ENCODE peak calls at places on chromosome 1, in seven cellular contexts. V is SK-N-SH, B is GM12878, Z is K562, M is HepG2, R is H1, I is HCT116. P is an unnamed sample.
A peak's percentile ranks its signal among the peaks of the same experiment; 100 is the strongest.

GRCh38 chr1:176719478-176719877 is 256.5 kb downstream of the PAPPA2 start:
- DNase-seq in V (no peak), B (no peak), Z (no peak), M (no peak), R (no peak), I (no peak), P (no peak)

GRCh38 chr1:94648225-94649007 is 106.9 kb upstream of the F3 start:
- DNase-seq in V (no peak), B (no peak), Z (peak; percentile 21), M (no peak), R (peak; percentile 29), I (no peak), P (no peak)

GRCh38 chr1:27481994-27482620 is 7.9 kb downstream of the WASF2 start:
- DNase-seq in V (no peak), B (no peak), Z (no peak), M (no peak), R (no peak), I (no peak), P (no peak)

GRCh38 chr1:78651247-78651646 is 1.6 kb downstream of the IFI44 start:
- DNase-seq in V (no peak), B (no peak), Z (no peak), M (no peak), R (no peak), I (no peak), P (no peak)

GRCh38 chr1:56389813-56390539 is 189.4 kb downstream of the PLPP3 start:
- DNase-seq in V (peak; percentile 32), B (no peak), Z (no peak), M (no peak), R (peak; percentile 76), I (no peak), P (peak; percentile 3)

GRCh38 chr1:42379794-42380616 is 587 bp upstream of the RIMKLA start:
- DNase-seq in V (no peak), B (no peak), Z (peak; percentile 43), M (peak; percentile 15), R (peak; percentile 83), I (no peak), P (peak; percentile 41)

GRCh38 chr1:109898842-109899241 is 11.8 kb upstream of the CSF1 start:
- DNase-seq in V (no peak), B (no peak), Z (no peak), M (no peak), R (no peak), I (no peak), P (no peak)

GRCh38 chr1:43711524-43712386 is 4.4 kb downstream of the ST3GAL3 start:
- DNase-seq in V (no peak), B (no peak), Z (no peak), M (no peak), R (no peak), I (no peak), P (no peak)

GRCh38 chr1:211621471-211622198 is 42.7 kb upstream of the SLC30A1 start:
- DNase-seq in V (no peak), B (no peak), Z (no peak), M (no peak), R (no peak), I (no peak), P (no peak)

GRCh38 chr1:26833432-26834405 is 7.2 kb downstream of the ZDHHC18 start:
- DNase-seq in V (no peak), B (peak; percentile 88), Z (no peak), M (no peak), R (no peak), I (no peak), P (no peak)

GRCh38 chr1:22841754-22842370 is 130.8 kb downstream of the LACTBL1 start:
- DNase-seq in V (no peak), B (no peak), Z (no peak), M (no peak), R (no peak), I (no peak), P (no peak)

GRCh38 chr1:214295934-214296333 is 15.0 kb downstream of the SMYD2 start:
- DNase-seq in V (no peak), B (no peak), Z (no peak), M (no peak), R (no peak), I (no peak), P (no peak)

GRCh38 chr1:204684206-204684536 is 1.4 kb downstream of the LRRN2 start:
- DNase-seq in V (no peak), B (no peak), Z (no peak), M (no peak), R (no peak), I (no peak), P (no peak)

GRCh38 chr1:232305020-232305419 is 324.9 kb downstream of the SIPA1L2 start:
- DNase-seq in V (no peak), B (no peak), Z (no peak), M (no peak), R (no peak), I (no peak), P (no peak)

GRCh38 chr1:180158149-180159147 is 3.8 kb downstream of the QSOX1 start:
- DNase-seq in V (no peak), B (no peak), Z (no peak), M (no peak), R (peak; percentile 30), I (no peak), P (no peak)

GRCh38 chr1:84845357-84845756 is 47.6 kb downstream of the LPAR3 start:
- DNase-seq in V (no peak), B (no peak), Z (no peak), M (no peak), R (no peak), I (no peak), P (no peak)

GRCh38 chr1:23573574-23574182 is 14.4 kb upstream of the ID3 start:
- DNase-seq in V (no peak), B (no peak), Z (no peak), M (no peak), R (no peak), I (no peak), P (no peak)

GRCh38 chr1:78839704-78840277 is 166.7 kb downstream of the ADGRL4 start:
- DNase-seq in V (peak; percentile 40), B (no peak), Z (peak; percentile 12), M (peak; percentile 23), R (peak; percentile 55), I (peak; percentile 31), P (peak; percentile 63)

GRCh38 chr1:212945761-212946160 is 4.6 kb upstream of the VASH2 start:
- DNase-seq in V (no peak), B (no peak), Z (no peak), M (no peak), R (no peak), I (no peak), P (peak; percentile 77)

GRCh38 chr1:172824199-172824598 is 165.3 kb downstream of the FASLG start:
- DNase-seq in V (no peak), B (no peak), Z (no peak), M (no peak), R (no peak), I (no peak), P (no peak)

GRCh38 chr1:65504263-65504662 is 83.8 kb downstream of the LEPR start:
- DNase-seq in V (no peak), B (no peak), Z (no peak), M (no peak), R (no peak), I (no peak), P (no peak)

GRCh38 chr1:88634538-88634937 is 49.5 kb upstream of the PKN2 start:
- DNase-seq in V (no peak), B (no peak), Z (no peak), M (no peak), R (no peak), I (no peak), P (no peak)

GRCh38 chr1:82388679-82389078 is 587.9 kb downstream of the ADGRL2 start:
- DNase-seq in V (no peak), B (no peak), Z (no peak), M (no peak), R (no peak), I (no peak), P (peak; percentile 2)
- TF ChIP-seq JUND in V (no peak), B (no peak), Z (no peak), M (no peak), R (no peak), I (no peak), P (no peak)

DNA sequence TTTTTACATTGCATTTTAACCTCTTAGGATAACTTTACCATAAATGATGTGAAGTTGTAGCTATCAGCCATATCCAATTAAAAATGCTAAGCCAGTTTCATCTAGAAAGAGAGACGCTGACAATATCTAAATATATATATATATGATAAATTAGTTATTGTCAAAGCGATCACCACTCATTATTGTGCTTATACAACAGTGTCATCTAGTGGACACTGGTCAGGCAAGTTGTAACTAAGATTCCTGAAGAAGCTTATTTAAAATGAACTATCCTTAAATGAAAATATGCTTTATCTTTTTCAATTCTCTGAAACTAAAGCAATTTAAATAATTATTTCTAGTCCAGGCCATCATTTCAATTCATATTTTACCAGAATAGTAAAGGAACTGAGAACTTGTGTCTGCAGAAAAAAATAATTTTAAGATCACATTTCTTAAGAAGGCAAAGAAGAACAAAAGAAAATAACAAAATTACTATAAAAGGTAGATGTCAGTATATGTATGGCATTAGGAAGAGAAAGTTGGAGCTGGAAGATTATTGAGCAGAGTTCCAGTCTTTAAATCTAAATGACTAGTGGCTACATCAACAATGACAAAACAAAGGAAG is 193.3 kb upstream of the SNX7 start:
- DNase-seq in V (peak; percentile 9), B (no peak), Z (no peak), M (peak; percentile 10), R (no peak), I (peak; percentile 44), P (no peak)
- TF ChIP-seq JUND in V (no peak), B (no peak), Z (no peak), M (no peak), R (no peak), I (no peak), P (no peak)

DNA sequence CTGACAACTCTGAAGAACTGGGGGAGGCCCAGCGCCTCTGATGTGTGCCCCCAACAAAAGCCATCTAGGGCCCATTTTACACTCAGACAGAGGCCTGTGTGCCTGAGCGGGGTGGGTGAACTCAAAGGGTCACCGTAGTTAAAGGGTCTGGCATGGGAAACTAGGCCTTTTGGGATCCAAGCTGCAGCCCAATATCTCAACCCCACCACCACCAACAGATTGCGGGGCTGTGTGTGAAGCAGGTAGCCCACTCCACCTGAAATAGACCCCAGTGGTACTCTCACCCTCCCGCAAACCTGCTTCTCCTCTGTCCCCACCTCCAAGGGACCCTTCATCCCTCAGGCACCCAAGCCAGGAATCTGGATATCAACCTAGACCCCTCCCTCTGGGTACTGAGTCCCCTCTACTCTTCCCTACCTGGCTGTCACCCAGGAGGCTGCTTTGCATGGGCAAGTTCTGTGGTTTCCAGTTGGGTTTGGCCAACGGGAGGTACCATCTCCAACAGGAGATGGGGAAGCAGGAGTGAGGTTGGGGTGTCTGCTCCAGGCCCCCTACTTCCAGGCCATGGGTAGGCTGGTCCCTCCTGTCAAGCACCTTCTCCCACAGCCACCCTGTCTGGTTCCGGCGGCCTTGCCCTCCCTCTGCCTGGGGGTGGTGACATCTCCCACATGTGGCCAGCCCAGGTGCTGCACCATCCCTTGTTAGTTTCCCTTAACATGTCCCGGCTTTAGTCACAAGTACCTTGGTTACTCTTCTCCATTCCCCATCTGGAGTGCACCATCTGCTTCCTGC is 35.2 kb upstream of the LRP8 start:
- DNase-seq in V (no peak), B (no peak), Z (peak; percentile 52), M (peak; percentile 11), R (peak; percentile 48), I (no peak), P (no peak)
- TF ChIP-seq JUND in V (no peak), B (no peak), Z (no peak), M (no peak), R (no peak), I (no peak), P (no peak)

DNA sequence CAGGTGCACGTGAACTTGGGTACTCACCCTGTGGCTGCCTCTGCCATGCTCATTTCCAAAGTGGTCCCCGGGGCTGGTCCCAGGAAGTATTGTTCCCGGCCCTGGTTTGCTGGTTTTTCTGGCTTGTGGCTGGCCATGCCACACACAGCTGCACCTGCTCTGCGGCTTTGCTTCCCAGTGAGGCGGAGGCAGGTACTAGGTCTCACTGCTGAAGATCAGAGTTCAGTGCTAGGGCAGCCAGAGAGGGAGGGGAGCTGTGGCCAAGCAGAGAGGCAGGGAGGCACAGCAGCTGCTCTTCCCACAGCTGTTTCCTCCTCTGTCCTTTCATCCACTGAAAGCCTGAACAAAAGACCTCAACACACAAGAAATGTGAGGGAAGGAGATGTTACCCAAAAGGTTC is 30.5 kb downstream of the ENO1 start:
- DNase-seq in V (no peak), B (no peak), Z (no peak), M (no peak), R (no peak), I (no peak), P (no peak)
- TF ChIP-seq JUND in V (no peak), B (no peak), Z (no peak), M (no peak), R (no peak), I (no peak), P (no peak)

P was measured in T47D.